ENCODE peak calls at places on chromosomes 16 and 17, in four cellular contexts. A, E, M and C are unnamed samples.

GRCh38 chr16:56281256-56281805 is 90.0 kb downstream of the GNAO1 start:
- DNase-seq in A (peak; percentile 73), E (no peak), M (peak; percentile 91), C (peak; percentile 24)

GRCh38 chr17:66711936-66712335 is 123.0 kb upstream of the CACNG5 start:
- DNase-seq in A (no peak), E (no peak), M (peak; percentile 47), C (peak; percentile 71)

GRCh38 chr16:72797606-72798005 is 250.3 kb downstream of the ZFHX3 start:
- DNase-seq in A (no peak), E (no peak), M (no peak), C (no peak)

GRCh38 chr17:64148017-64148631 is 18.2 kb upstream of the ERN1 start:
- DNase-seq in A (no peak), E (no peak), M (no peak), C (peak; percentile 36)

GRCh38 chr17:10879110-10879509 is 41.2 kb upstream of the PIRT start:
- DNase-seq in A (no peak), E (no peak), M (no peak), C (no peak)

GRCh38 chr17:6045621-6046357 is 24.4 kb upstream of the WSCD1 start:
- DNase-seq in A (no peak), E (no peak), M (no peak), C (no peak)

GRCh38 chr17:82241926-82242697 is 13.3 kb downstream of the SLC16A3 start:
- DNase-seq in A (peak; percentile 68), E (no peak), M (no peak), C (peak; percentile 52)

GRCh38 chr17:19904412-19904811 is 36.7 kb upstream of the ULK2 start:
- DNase-seq in A (no peak), E (no peak), M (no peak), C (peak; percentile 8)

GRCh38 chr16:58107228-58107627 is 22.0 kb downstream of the CFAP20 start:
- DNase-seq in A (no peak), E (no peak), M (no peak), C (no peak)

DNA sequence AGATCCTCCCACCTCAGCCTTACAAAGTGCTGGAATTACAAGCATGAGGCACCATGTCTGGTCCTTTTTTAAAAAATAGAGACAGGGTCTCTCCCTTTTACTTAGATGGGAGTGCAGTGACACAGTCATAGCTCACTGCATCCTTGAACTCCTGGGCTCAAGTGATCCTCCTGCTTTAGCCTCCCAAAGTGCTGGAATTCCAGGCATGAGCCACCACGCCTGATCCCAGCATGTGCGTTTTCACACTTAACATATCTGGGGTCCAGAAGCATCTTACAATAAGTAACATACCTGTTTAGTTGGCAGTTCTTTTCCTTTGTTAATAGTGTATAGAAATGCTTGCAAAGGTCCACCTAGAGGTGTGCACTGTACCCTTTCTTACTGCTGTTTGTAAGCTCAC is 221.7 kb downstream of the RPTOR start:
- DNase-seq in A (no peak), E (no peak), M (no peak), C (no peak)
- TF ChIP-seq HDAC6 in A (no peak), E (no peak), M (no peak), C (no peak)

DNA sequence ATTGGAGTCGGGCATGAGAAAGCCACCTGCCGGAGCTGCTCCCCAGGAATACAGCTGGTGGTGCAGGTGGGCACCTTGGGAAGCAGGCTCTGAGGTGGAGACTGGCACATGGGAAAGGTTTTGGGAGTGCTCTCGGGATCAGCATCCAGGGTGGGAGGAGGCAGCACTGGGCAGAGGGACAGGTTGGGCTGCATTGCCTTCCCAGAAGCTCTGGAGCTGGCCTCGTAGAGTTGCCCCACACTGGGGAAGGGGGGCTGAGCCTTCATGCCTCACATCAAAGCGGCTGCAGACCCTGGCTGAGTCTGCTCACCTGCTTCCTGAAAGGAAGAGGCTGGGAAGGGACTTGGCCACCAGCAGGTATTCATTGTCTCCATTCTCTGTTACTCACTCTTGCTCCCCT is 13.5 kb upstream of the GPRC5B start:
- DNase-seq in A (no peak), E (no peak), M (no peak), C (no peak)
- TF ChIP-seq USF2 in A (no peak), E (no peak), M (no peak), C (no peak)

DNA sequence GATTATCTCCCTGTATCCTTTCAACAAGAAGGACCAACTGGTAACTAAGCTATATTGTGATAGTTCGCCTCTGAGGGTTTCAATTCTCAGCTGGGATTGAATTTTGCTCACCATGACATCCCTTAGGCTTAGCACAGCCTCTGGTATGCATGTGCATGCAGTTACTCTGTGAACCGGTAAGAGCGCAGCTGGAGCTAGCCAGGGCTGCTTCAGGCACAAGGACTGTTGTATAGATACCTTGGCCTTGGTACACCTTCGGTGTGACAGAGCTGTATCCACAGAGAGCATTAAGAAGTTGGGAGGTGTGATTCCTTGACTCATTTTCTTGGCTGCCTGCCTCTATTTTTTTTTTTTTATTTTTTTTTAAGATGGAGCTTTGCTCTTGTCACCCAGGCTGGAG is 2.3 kb upstream of the NUTF2 start:
- DNase-seq in A (no peak), E (no peak), M (no peak), C (no peak)
- TF ChIP-seq HDAC6 in A (no peak), E (no peak), M (no peak), C (no peak)

DNA sequence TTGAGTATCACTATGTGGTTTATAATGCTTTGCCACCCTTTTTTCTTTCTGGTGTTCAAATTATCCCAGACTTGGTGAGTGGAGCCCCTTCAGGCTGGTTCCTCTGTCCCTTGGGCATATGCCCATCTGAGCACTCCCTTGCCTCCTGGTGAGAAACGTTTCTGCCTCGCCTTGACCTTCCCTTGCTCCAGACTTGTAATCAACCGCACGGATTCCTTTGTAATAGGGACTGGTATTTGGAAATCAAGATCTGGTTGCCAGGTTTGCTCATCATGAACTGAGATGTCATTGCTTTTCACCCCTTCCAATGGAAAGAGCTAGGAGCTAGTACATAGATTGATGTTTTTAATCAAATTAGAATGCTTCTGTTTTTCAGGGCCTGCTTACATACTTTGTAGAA is 43.7 kb downstream of the SEC14L1 start:
- DNase-seq in A (no peak), E (no peak), M (no peak), C (no peak)
- TF ChIP-seq USF2 in A (no peak), E (no peak), M (no peak), C (no peak)

GRCh38 chr17:79874329-79874981 is 35.2 kb upstream of the CBX4 start:
- DNase-seq in A (peak; percentile 62), E (no peak), M (no peak), C (peak; percentile 48)
- TF ChIP-seq HDAC6 in A (no peak), E (no peak), M (no peak), C (no peak)

GRCh38 chr17:78838574-78839005 is 2.0 kb downstream of the USP36 start:
- DNase-seq in A (peak; percentile 12), E (no peak), M (no peak), C (peak; percentile 81)
- TF ChIP-seq USF2 in A (no peak), E (no peak), M (no peak), C (no peak)